ENCODE peak calls at places on chromosomes 2 and 18, in six cellular contexts. One of them, this sample, is unnamed. For H3K4me1, the result is how much of the 10 kb centered on the place peaks cover.

GRCh38 chr2:216414772-216415319 is 2.6 kb downstream of the SMARCAL1 start:
- DNase-seq in transverse colon: no peak
- DNase-seq in colonic mucosa: no peak
- DNase-seq in tibial artery: no peak
- DNase-seq in sigmoid colon: no peak
- DNase-seq in uterus: no peak
- DNase-seq in this sample: no peak

GRCh38 chr2:241499146-241499965 is 9.0 kb downstream of the STK25 start:
- DNase-seq in transverse colon: no peak
- DNase-seq in colonic mucosa: no peak
- DNase-seq in tibial artery: no peak
- DNase-seq in sigmoid colon: no peak
- DNase-seq in uterus: no peak
- DNase-seq in this sample: no peak

GRCh38 chr18:2805970-2806943 is 40.5 kb upstream of the EMILIN2 start:
- DNase-seq in transverse colon: no peak
- DNase-seq in colonic mucosa: no peak
- DNase-seq in tibial artery: no peak
- DNase-seq in sigmoid colon: no peak
- DNase-seq in uterus: no peak
- DNase-seq in this sample: no peak

GRCh38 chr2:211899871-211900482 is 638.6 kb downstream of the ERBB4 start:
- DNase-seq in transverse colon: no peak
- DNase-seq in colonic mucosa: no peak
- DNase-seq in tibial artery: no peak
- DNase-seq in sigmoid colon: no peak
- DNase-seq in uterus: no peak
- DNase-seq in this sample: no peak

GRCh38 chr2:101517753-101518152 is 42.8 kb upstream of the RFX8 start:
- DNase-seq in transverse colon: no peak
- DNase-seq in colonic mucosa: no peak
- DNase-seq in tibial artery: no peak
- DNase-seq in sigmoid colon: no peak
- DNase-seq in uterus: no peak
- DNase-seq in this sample: no peak

GRCh38 chr18:741931-742512 is 29.6 kb upstream of the ENOSF1 start:
- DNase-seq in transverse colon: no peak
- DNase-seq in colonic mucosa: no peak
- DNase-seq in tibial artery: no peak
- DNase-seq in sigmoid colon: no peak
- DNase-seq in uterus: no peak
- DNase-seq in this sample: no peak

GRCh38 chr2:25371253-25372241 is 29.8 kb upstream of the DNMT3A start:
- DNase-seq in transverse colon: no peak
- DNase-seq in colonic mucosa: no peak
- DNase-seq in tibial artery: no peak
- DNase-seq in sigmoid colon: peak
- DNase-seq in uterus: no peak
- DNase-seq in this sample: peak

GRCh38 chr2:10524841-10525572 is 76.9 kb upstream of the ODC1 start:
- DNase-seq in transverse colon: no peak
- DNase-seq in colonic mucosa: no peak
- DNase-seq in tibial artery: no peak
- DNase-seq in sigmoid colon: peak
- DNase-seq in uterus: no peak
- DNase-seq in this sample: no peak

GRCh38 chr2:112692914-112693313 is 27.9 kb upstream of the NT5DC4 start:
- DNase-seq in transverse colon: no peak
- DNase-seq in colonic mucosa: no peak
- DNase-seq in tibial artery: no peak
- DNase-seq in sigmoid colon: peak
- DNase-seq in uterus: no peak
- DNase-seq in this sample: no peak

GRCh38 chr2:221680548-221680947 is 108.4 kb upstream of the EPHA4 start:
- DNase-seq in transverse colon: no peak
- DNase-seq in colonic mucosa: no peak
- DNase-seq in tibial artery: no peak
- DNase-seq in sigmoid colon: no peak
- DNase-seq in uterus: no peak
- DNase-seq in this sample: no peak

GRCh38 chr18:59715966-59716369 is 18.7 kb upstream of the CCBE1 start:
- DNase-seq in transverse colon: no peak
- DNase-seq in colonic mucosa: no peak
- DNase-seq in tibial artery: no peak
- DNase-seq in sigmoid colon: no peak
- DNase-seq in uterus: no peak
- DNase-seq in this sample: no peak

GRCh38 chr2:216618785-216619184 is 14.4 kb upstream of the IGFBP2 start:
- DNase-seq in transverse colon: no peak
- DNase-seq in colonic mucosa: no peak
- DNase-seq in tibial artery: no peak
- DNase-seq in sigmoid colon: no peak
- DNase-seq in uterus: no peak
- DNase-seq in this sample: no peak

GRCh38 chr2:203732953-203733510 is 26.6 kb downstream of the CD28 start:
- DNase-seq in transverse colon: no peak
- DNase-seq in colonic mucosa: no peak
- DNase-seq in tibial artery: no peak
- DNase-seq in sigmoid colon: no peak
- DNase-seq in uterus: no peak
- DNase-seq in this sample: no peak

GRCh38 chr2:102618452-102619413 is 620 bp upstream of the SLC9A2 start:
- DNase-seq in transverse colon: peak
- DNase-seq in colonic mucosa: peak
- DNase-seq in tibial artery: no peak
- DNase-seq in sigmoid colon: no peak
- DNase-seq in uterus: no peak
- DNase-seq in this sample: no peak

GRCh38 chr2:216553093-216553478 is 54.4 kb downstream of the RPL37A start:
- DNase-seq in transverse colon: no peak
- DNase-seq in colonic mucosa: no peak
- DNase-seq in tibial artery: no peak
- DNase-seq in sigmoid colon: no peak
- DNase-seq in uterus: no peak
- DNase-seq in this sample: no peak

GRCh38 chr2:238712011-238712410 is 135.9 kb upstream of the TWIST2 start:
- DNase-seq in transverse colon: no peak
- DNase-seq in colonic mucosa: no peak
- DNase-seq in tibial artery: no peak
- DNase-seq in sigmoid colon: no peak
- DNase-seq in uterus: no peak
- DNase-seq in this sample: no peak

GRCh38 chr2:238709324-238709723 is 138.6 kb upstream of the TWIST2 start:
- DNase-seq in transverse colon: no peak
- DNase-seq in colonic mucosa: peak
- DNase-seq in tibial artery: no peak
- DNase-seq in sigmoid colon: no peak
- DNase-seq in uterus: peak
- DNase-seq in this sample: no peak

GRCh38 chr2:238711346-238711745 is 136.5 kb upstream of the TWIST2 start:
- DNase-seq in transverse colon: no peak
- DNase-seq in colonic mucosa: no peak
- DNase-seq in tibial artery: no peak
- DNase-seq in sigmoid colon: no peak
- DNase-seq in uterus: no peak
- DNase-seq in this sample: no peak

GRCh38 chr2:238706673-238707072 is 141.2 kb upstream of the TWIST2 start:
- DNase-seq in transverse colon: no peak
- DNase-seq in colonic mucosa: no peak
- DNase-seq in tibial artery: no peak
- DNase-seq in sigmoid colon: no peak
- DNase-seq in uterus: no peak
- DNase-seq in this sample: no peak

GRCh38 chr2:238709961-238710360 is 137.9 kb upstream of the TWIST2 start:
- DNase-seq in transverse colon: no peak
- DNase-seq in colonic mucosa: no peak
- DNase-seq in tibial artery: no peak
- DNase-seq in sigmoid colon: no peak
- DNase-seq in uterus: no peak
- DNase-seq in this sample: no peak
- H3K27ac ChIP-seq in transverse colon: peak
- H3K27ac ChIP-seq in colonic mucosa: no peak
- H3K27ac ChIP-seq in tibial artery: no peak
- H3K27ac ChIP-seq in sigmoid colon: peak
- H3K27ac ChIP-seq in uterus: peak
- H3K27ac ChIP-seq in this sample: no peak

GRCh38 chr2:74183878-74184277 is 5.2 kb upstream of the MOB1A start:
- DNase-seq in transverse colon: no peak
- DNase-seq in colonic mucosa: no peak
- DNase-seq in tibial artery: no peak
- DNase-seq in sigmoid colon: no peak
- DNase-seq in uterus: no peak
- DNase-seq in this sample: no peak

GRCh38 chr2:74191596-74192380 is 6.6 kb upstream of the MTHFD2 start:
- DNase-seq in transverse colon: no peak
- DNase-seq in colonic mucosa: no peak
- DNase-seq in tibial artery: no peak
- DNase-seq in sigmoid colon: no peak
- DNase-seq in uterus: no peak
- DNase-seq in this sample: no peak

GRCh38 chr2:74186038-74186437 is 7.4 kb upstream of the MOB1A start:
- DNase-seq in transverse colon: peak
- DNase-seq in colonic mucosa: no peak
- DNase-seq in tibial artery: no peak
- DNase-seq in sigmoid colon: peak
- DNase-seq in uterus: no peak
- DNase-seq in this sample: no peak

GRCh38 chr2:74188696-74189095 is 9.7 kb upstream of the MTHFD2 start:
- DNase-seq in transverse colon: no peak
- DNase-seq in colonic mucosa: no peak
- DNase-seq in tibial artery: no peak
- DNase-seq in sigmoid colon: no peak
- DNase-seq in uterus: no peak
- DNase-seq in this sample: no peak

DNA sequence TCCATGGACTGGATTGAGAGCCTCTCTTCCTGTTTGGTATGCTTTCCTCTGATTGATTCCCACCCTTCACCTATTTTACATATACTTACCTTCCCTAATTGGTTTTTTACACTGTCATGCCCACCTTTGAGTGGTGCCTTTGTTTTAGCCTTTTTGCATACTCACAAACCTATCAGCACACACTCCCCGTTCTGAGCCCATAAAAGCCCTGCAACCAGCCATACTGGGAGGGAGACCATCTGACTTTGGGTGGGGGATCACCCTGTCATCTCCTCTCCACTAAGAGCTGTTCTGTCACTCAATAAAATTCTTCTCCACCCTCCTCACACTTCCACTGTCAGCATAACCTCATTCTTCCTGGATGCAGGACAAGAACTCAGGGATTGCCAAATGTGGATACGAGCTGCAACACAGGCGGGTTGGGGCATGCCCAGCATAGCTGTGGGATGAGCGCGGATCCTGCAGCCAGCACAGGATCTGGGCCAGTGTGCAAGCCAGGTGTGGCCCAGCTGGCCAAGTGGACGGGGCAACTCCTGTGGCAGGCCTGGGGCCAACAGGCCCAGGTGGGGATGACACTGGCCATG is 9.4 kb upstream of the MOB1A start:
- DNase-seq in transverse colon: no peak
- DNase-seq in colonic mucosa: no peak
- DNase-seq in tibial artery: no peak
- DNase-seq in sigmoid colon: no peak
- DNase-seq in uterus: no peak
- DNase-seq in this sample: no peak
- H3K4me1 ChIP-seq in transverse colon: under half
- H3K4me1 ChIP-seq in colonic mucosa: under half
- H3K4me1 ChIP-seq in tibial artery: under half
- H3K4me1 ChIP-seq in sigmoid colon: under half
- H3K4me1 ChIP-seq in uterus: under half
- H3K4me1 ChIP-seq in this sample: under half

GRCh38 chr2:133504566-133505505 is 63.4 kb downstream of the NCKAP5 start:
- DNase-seq in transverse colon: peak
- DNase-seq in colonic mucosa: peak
- DNase-seq in tibial artery: peak
- DNase-seq in sigmoid colon: no peak
- DNase-seq in uterus: no peak
- DNase-seq in this sample: peak
- H3K27ac ChIP-seq in transverse colon: no peak
- H3K27ac ChIP-seq in colonic mucosa: no peak
- H3K27ac ChIP-seq in tibial artery: no peak
- H3K27ac ChIP-seq in sigmoid colon: no peak
- H3K27ac ChIP-seq in uterus: no peak
- H3K27ac ChIP-seq in this sample: no peak

GRCh38 chr2:224574423-224575084 is 10.6 kb downstream of the CUL3 start:
- DNase-seq in transverse colon: no peak
- DNase-seq in colonic mucosa: no peak
- DNase-seq in tibial artery: no peak
- DNase-seq in sigmoid colon: no peak
- DNase-seq in uterus: no peak
- DNase-seq in this sample: no peak
- H3K4me1 ChIP-seq in transverse colon: half or more
- H3K4me1 ChIP-seq in colonic mucosa: under half
- H3K4me1 ChIP-seq in tibial artery: under half
- H3K4me1 ChIP-seq in sigmoid colon: half or more
- H3K4me1 ChIP-seq in uterus: under half
- H3K4me1 ChIP-seq in this sample: under half

GRCh38 chr2:174902491-174903242 is 102.5 kb downstream of the CHN1 start:
- DNase-seq in transverse colon: no peak
- DNase-seq in colonic mucosa: no peak
- DNase-seq in tibial artery: no peak
- DNase-seq in sigmoid colon: no peak
- DNase-seq in uterus: no peak
- DNase-seq in this sample: no peak

GRCh38 chr2:174903243-174903513 is 102.0 kb downstream of the CHN1 start:
- DNase-seq in transverse colon: no peak
- DNase-seq in colonic mucosa: no peak
- DNase-seq in tibial artery: no peak
- DNase-seq in sigmoid colon: no peak
- DNase-seq in uterus: no peak
- DNase-seq in this sample: no peak

DNA sequence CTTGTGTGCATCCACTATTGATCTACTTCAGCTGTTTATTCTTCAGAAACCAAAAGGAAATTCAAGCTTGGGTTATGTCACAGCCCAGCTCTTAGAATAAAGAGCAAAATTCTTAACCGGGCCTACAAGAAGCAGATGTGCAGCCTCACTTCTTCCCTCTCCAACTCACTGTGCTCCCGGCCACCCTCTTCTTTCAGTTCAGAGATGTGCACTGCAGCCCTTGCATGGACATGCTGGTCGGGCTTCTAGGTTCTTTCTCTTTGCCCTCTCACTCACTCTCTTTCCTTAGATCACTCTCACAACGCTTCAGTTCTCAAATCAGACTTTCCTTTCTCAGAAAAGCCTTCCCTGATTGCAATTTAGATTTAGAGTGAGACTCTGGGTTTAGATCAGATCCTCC is 104.1 kb downstream of the CHN1 start:
- DNase-seq in transverse colon: no peak
- DNase-seq in colonic mucosa: no peak
- DNase-seq in tibial artery: no peak
- DNase-seq in sigmoid colon: no peak
- DNase-seq in uterus: no peak
- DNase-seq in this sample: no peak
- H3K27ac ChIP-seq in transverse colon: no peak
- H3K27ac ChIP-seq in colonic mucosa: no peak
- H3K27ac ChIP-seq in tibial artery: no peak
- H3K27ac ChIP-seq in sigmoid colon: peak
- H3K27ac ChIP-seq in uterus: no peak
- H3K27ac ChIP-seq in this sample: no peak

DNA sequence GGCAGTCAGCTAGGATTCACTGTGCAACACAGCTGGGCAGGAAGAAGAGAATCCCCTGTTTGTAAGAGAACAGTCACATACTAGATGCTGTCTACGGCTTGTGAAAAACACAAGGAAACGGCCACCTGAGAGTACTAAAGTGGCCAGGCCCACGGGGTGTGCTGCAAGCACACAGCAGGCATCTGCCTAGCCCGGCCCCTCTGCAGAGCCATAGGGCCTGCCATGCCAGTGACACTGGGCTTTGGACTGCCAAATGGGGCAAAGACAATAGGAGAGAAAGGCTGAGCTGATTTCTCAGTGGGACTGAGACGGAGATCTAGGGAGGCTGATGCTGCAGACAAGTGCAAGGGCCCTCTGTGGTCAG is 10.3 kb downstream of the TUBB6 start:
- DNase-seq in transverse colon: no peak
- DNase-seq in colonic mucosa: no peak
- DNase-seq in tibial artery: no peak
- DNase-seq in sigmoid colon: peak
- DNase-seq in uterus: no peak
- DNase-seq in this sample: no peak
- H3K4me1 ChIP-seq in transverse colon: under half
- H3K4me1 ChIP-seq in colonic mucosa: under half
- H3K4me1 ChIP-seq in tibial artery: under half
- H3K4me1 ChIP-seq in sigmoid colon: half or more
- H3K4me1 ChIP-seq in uterus: under half
- H3K4me1 ChIP-seq in this sample: under half

This sample was measured in aorta.